ENCODE peak calls at places on chromosomes 3 and 15, in six cellular contexts. A is A549, Q is K562, W is GM12878, X is HepG2, F is endothelial cell of umbilical vein. O is an unnamed sample.

GRCh38 chr15:57580428-57580827 is 11.3 kb upstream of the MYZAP start:
- DNase-seq in A (no peak), X (no peak), F (no peak), Q (no peak), W (no peak), O (no peak)

GRCh38 chr3:30408105-30408557 is 198.3 kb upstream of the TGFBR2 start:
- DNase-seq in A (no peak), Q (no peak), X (no peak), F (peak; percentile 12), W (no peak), O (no peak)

GRCh38 chr3:69499899-69500316 is 114.0 kb upstream of the FRMD4B start:
- DNase-seq in X (no peak), A (no peak), Q (no peak), W (no peak), F (no peak), O (no peak)

GRCh38 chr15:52021128-52021671 is 2.2 kb downstream of the MAPK6 start:
- DNase-seq in A (peak; percentile 86), F (peak; percentile 85), W (no peak), Q (peak; percentile 90), X (peak; percentile 74), O (peak; percentile 93)

GRCh38 chr3:184259878-184260570 is 1.3 kb downstream of the CAMK2N2 start:
- DNase-seq in W (no peak), Q (peak; percentile 64), X (no peak), F (no peak), A (peak; percentile 62), O (peak; percentile 59)

GRCh38 chr3:184822654-184823053 is 10.7 kb downstream of the VPS8 start:
- DNase-seq in Q (no peak), A (no peak), X (no peak), F (no peak), W (no peak), O (no peak)

GRCh38 chr3:196208942-196209695 is 2.1 kb downstream of the ZDHHC19 start:
- DNase-seq in W (no peak), A (no peak), Q (no peak), F (no peak), X (no peak), O (no peak)

GRCh38 chr3:177377166-177377565 is 179.9 kb upstream of the TBL1XR1 start:
- DNase-seq in Q (no peak), W (no peak), A (no peak), F (no peak), X (no peak), O (no peak)

GRCh38 chr3:187919018-187919417 is 173.8 kb upstream of the BCL6 start:
- DNase-seq in X (no peak), F (no peak), Q (no peak), W (peak; percentile 40), A (no peak), O (no peak)

GRCh38 chr3:128416578-128417150 is 50.0 kb downstream of the DNAJB8 start:
- DNase-seq in F (no peak), X (peak; percentile 78), W (no peak), A (peak; percentile 91), Q (peak; percentile 90), O (peak; percentile 99)

GRCh38 chr3:123628996-123629746 is 44.3 kb upstream of the HACD2 start:
- DNase-seq in Q (no peak), W (no peak), X (no peak), F (no peak), A (no peak), O (no peak)

GRCh38 chr15:99303881-99304280 is 52.6 kb downstream of the LRRC28 start:
- DNase-seq in Q (no peak), X (peak; percentile 16), W (no peak), F (no peak), A (no peak), O (no peak)

GRCh38 chr15:69893863-69894262 is 203.9 kb downstream of the TLE3 start:
- DNase-seq in Q (no peak), A (no peak), W (no peak), X (no peak), F (no peak), O (peak; percentile 9)

GRCh38 chr3:111732248-111732879 is 126.7 kb upstream of the PHLDB2 start:
- DNase-seq in W (no peak), Q (no peak), A (no peak), X (peak; percentile 77), F (no peak), O (no peak)

GRCh38 chr15:68385671-68386586 is 46.0 kb downstream of the ITGA11 start:
- DNase-seq in W (no peak), X (no peak), F (no peak), Q (no peak), A (no peak), O (no peak)

GRCh38 chr3:194395767-194396527 is 3.1 kb downstream of the GP5 start:
- DNase-seq in W (no peak), X (peak; percentile 35), F (no peak), Q (peak; percentile 84), A (no peak), O (no peak)

GRCh38 chr3:153138267-153139210 is 23.5 kb upstream of the RAP2B start:
- DNase-seq in X (peak; percentile 97), A (peak; percentile 74), Q (peak; percentile 17), F (peak; percentile 97), W (peak; percentile 89), O (peak; percentile 59)

GRCh38 chr3:31738423-31738822 is 205.7 kb downstream of the STT3B start:
- DNase-seq in A (no peak), W (no peak), X (no peak), F (no peak), Q (no peak), O (no peak)

GRCh38 chr3:170038434-170039110 is 777 bp downstream of the GPR160 start:
- DNase-seq in Q (no peak), A (no peak), F (no peak), W (no peak), X (no peak), O (peak; percentile 65)

GRCh38 chr15:81049835-81050234 is 49.1 kb downstream of the TLNRD1 start:
- DNase-seq in W (no peak), Q (no peak), X (peak; percentile 5), A (no peak), F (no peak), O (no peak)

GRCh38 chr3:2098398-2099027 is at the start of gene CNTN4:
- DNase-seq in A (peak; percentile 38), W (no peak), X (peak; percentile 24), F (no peak), Q (no peak), O (no peak)

GRCh38 chr3:106247902-106248684 is 379.3 kb upstream of the CBLB start:
- DNase-seq in Q (no peak), W (no peak), X (no peak), F (no peak), A (no peak), O (no peak)

GRCh38 chr15:73141216-73141900 is 89.1 kb downstream of the NEO1 start:
- DNase-seq in A (no peak), W (no peak), Q (no peak), X (no peak), F (no peak), O (no peak)

GRCh38 chr3:171187706-171188290 is 161.3 kb upstream of the SLC2A2 start:
- DNase-seq in Q (peak; percentile 63), W (no peak), A (peak; percentile 9), F (peak; percentile 67), X (peak; percentile 47), O (peak; percentile 66)

GRCh38 chr3:115834068-115834467 is 210.8 kb downstream of the GAP43 start:
- DNase-seq in A (no peak), W (no peak), Q (no peak), F (no peak), X (no peak), O (no peak)

GRCh38 chr15:40747685-40748631 is 7.1 kb downstream of the RMDN3 start:
- DNase-seq in X (no peak), W (no peak), F (no peak), Q (peak; percentile 53), A (no peak), O (no peak)

GRCh38 chr15:43954181-43954621 is 127.4 kb downstream of the WDR76 start:
- DNase-seq in W (no peak), A (no peak), F (no peak), X (no peak), Q (no peak), O (no peak)

GRCh38 chr15:78951841-78952238 is 7.0 kb upstream of the CTSH start:
- DNase-seq in X (peak; percentile 85), A (peak; percentile 60), Q (no peak), W (no peak), F (no peak), O (no peak)

GRCh38 chr3:181709537-181710279 is 2.0 kb upstream of the SOX2 start:
- DNase-seq in A (no peak), Q (peak; percentile 72), X (peak; percentile 19), W (no peak), F (peak; percentile 62), O (peak; percentile 60)

GRCh38 chr15:47964229-47964628 is 156.6 kb upstream of the SLC24A5 start:
- DNase-seq in W (no peak), Q (no peak), A (no peak), F (no peak), X (no peak), O (no peak)

GRCh38 chr3:117681619-117682018 is 972.0 kb downstream of the TUSC7 start:
- DNase-seq in A (no peak), Q (no peak), X (no peak), W (no peak), F (no peak), O (no peak)

DNA sequence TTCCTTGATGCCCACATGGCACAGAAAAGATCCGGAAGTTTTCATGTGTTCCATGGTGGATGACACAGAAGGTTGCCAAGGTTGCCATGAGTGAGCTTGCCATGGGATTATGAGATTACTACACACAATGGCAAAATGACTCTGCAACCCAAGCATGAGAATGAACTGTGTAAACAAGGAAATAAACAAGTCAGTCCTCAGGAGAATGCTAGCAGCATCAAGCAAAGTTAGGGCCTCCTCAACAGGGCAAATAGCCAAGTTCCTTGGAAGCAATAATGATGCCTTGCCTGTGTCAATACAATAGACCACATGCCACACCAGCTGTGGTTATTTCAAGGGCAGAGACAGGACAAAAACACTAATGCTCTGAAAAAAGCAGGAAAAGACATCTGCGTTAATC is 41.8 kb downstream of the AQR start:
- DNase-seq in X (no peak), A (peak; percentile 12), F (peak; percentile 52), W (no peak), Q (no peak), O (no peak)
- TF ChIP-seq MYC in X (no peak), A (no peak), F (no peak), W (no peak), Q (no peak), O (no peak)

GRCh38 chr15:58770857-58771620 is at the start of gene MINDY2:
- DNase-seq in Q (peak; percentile 99), X (peak; percentile 96), A (peak; percentile 97), W (peak; percentile 94), F (peak; percentile 99), O (peak; percentile 99)
- TF ChIP-seq CTCF in Q (peak; percentile 58), X (peak; percentile 74), A (peak; percentile 34), W (peak; percentile 45), F (peak; percentile 44), O (no peak)

GRCh38 chr3:150371741-150372254 is 36.3 kb upstream of the TSC22D2 start:
- DNase-seq in W (no peak), F (peak; percentile 100), A (peak; percentile 64), Q (peak; percentile 76), X (peak; percentile 85), O (no peak)
- TF ChIP-seq POLR2A in W (no peak), F (peak; percentile 86), A (no peak), Q (no peak), X (no peak), O (no peak)

DNA sequence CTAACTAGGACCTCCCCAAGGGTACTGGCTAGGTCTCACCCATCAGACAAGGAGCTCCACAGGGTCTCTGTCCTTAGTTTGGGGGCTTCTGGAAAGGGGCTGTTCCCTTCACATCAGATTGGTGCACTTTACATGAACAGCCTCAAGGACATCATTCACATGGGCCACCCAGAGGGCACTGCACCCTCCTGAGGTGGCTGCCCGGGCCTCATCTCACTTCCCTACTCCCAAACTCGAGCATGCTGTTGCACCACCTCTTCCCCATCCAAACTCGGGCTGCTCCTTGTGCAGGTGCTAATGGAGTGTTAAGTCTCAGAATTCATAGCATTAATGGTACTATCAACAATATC is 48.1 kb downstream of the RAB11A start:
- DNase-seq in W (no peak), A (no peak), F (no peak), X (no peak), Q (no peak), O (no peak)
- TF ChIP-seq MYC in W (no peak), A (no peak), F (no peak), X (no peak), Q (no peak), O (no peak)